ENCODE peak calls at places on chromosomes 7 and 10, in four cellular contexts. Z is HEK293T, I is K562, L is HepG2. W is an unnamed sample.

GRCh38 chr10:71079761-71080380 is 132.5 kb upstream of the UNC5B start:
- DNase-seq in L (no peak), I (no peak), Z (no peak), W (no peak)

GRCh38 chr10:11345224-11346054 is 266.0 kb downstream of the USP6NL start:
- DNase-seq in I (no peak), L (peak), Z (no peak), W (peak)

GRCh38 chr7:129351320-129351719 is 82.9 kb upstream of the STRIP2 start:
- DNase-seq in Z (no peak), I (no peak), L (no peak), W (no peak)

GRCh38 chr7:50205011-50205410 is 99.5 kb upstream of the IKZF1 start:
- DNase-seq in L (no peak), Z (no peak), I (no peak), W (no peak)

GRCh38 chr10:111211756-111212155 is 134.9 kb downstream of the ADRA2A start:
- DNase-seq in Z (no peak), I (no peak), L (no peak), W (no peak)

GRCh38 chr10:34955391-34955790 is 134.8 kb downstream of the CUL2 start:
- DNase-seq in I (no peak), Z (no peak), L (no peak), W (no peak)

GRCh38 chr7:116251675-116252074 is 41.3 kb downstream of the TES start:
- DNase-seq in I (no peak), L (no peak), Z (no peak), W (no peak)

GRCh38 chr10:13859979-13860619 is 273.3 kb downstream of the PRPF18 start:
- DNase-seq in I (no peak), L (no peak), Z (no peak), W (no peak)

GRCh38 chr10:132206806-132207535 is 20.2 kb downstream of the DPYSL4 start:
- DNase-seq in Z (no peak), L (no peak), I (no peak), W (no peak)

GRCh38 chr10:124626759-124627380 is 117.3 kb downstream of the FAM53B start:
- DNase-seq in I (no peak), Z (no peak), L (no peak), W (peak)

GRCh38 chr10:91617073-91617580 is 15.7 kb downstream of the PPP1R3C start:
- DNase-seq in I (no peak), L (no peak), Z (no peak), W (no peak)

GRCh38 chr7:771241-772004 is 44.3 kb upstream of the PRKAR1B start:
- DNase-seq in Z (no peak), L (no peak), I (no peak), W (no peak)

GRCh38 chr10:114874827-114875541 is 53.4 kb downstream of the FHIP2A start:
- DNase-seq in I (no peak), L (peak), Z (peak), W (no peak)

GRCh38 chr7:84985073-84985784 is 201.6 kb downstream of the SEMA3D start:
- DNase-seq in I (no peak), Z (no peak), L (no peak), W (no peak)

GRCh38 chr10:71965623-71966022 is 1.4 kb downstream of the CHST3 start:
- DNase-seq in I (no peak), Z (no peak), L (no peak), W (no peak)

GRCh38 chr10:95264227-95265051 is 26.4 kb downstream of the PDLIM1 start:
- DNase-seq in I (no peak), Z (no peak), L (no peak), W (no peak)

GRCh38 chr7:94431620-94432295 is 37.1 kb downstream of the COL1A2 start:
- DNase-seq in Z (no peak), I (no peak), L (no peak), W (no peak)

GRCh38 chr7:1210321-1210978 is 22.2 kb upstream of the UNCX start:
- DNase-seq in Z (peak), L (no peak), I (no peak), W (no peak)

GRCh38 chr7:42770106-42770505 is 141.8 kb downstream of the C7orf25 start:
- DNase-seq in I (no peak), L (no peak), Z (no peak), W (no peak)

GRCh38 chr10:110355181-110355831 is 50.6 kb upstream of the SMNDC1 start:
- DNase-seq in Z (no peak), I (no peak), L (no peak), W (peak)

GRCh38 chr7:152076324-152076821 is 50.9 kb downstream of the GALNT11 start:
- DNase-seq in L (peak), Z (peak), I (peak), W (no peak)

GRCh38 chr7:133051066-133051465 is 30.8 kb downstream of the CHCHD3 start:
- DNase-seq in L (no peak), Z (peak), I (no peak), W (no peak)

GRCh38 chr10:35331894-35332640 is 4.2 kb upstream of the CCNY start:
- DNase-seq in L (peak), I (no peak), Z (no peak), W (no peak)

GRCh38 chr10:31451766-31452165 is 132.8 kb downstream of the ZEB1 start:
- DNase-seq in Z (no peak), L (no peak), I (no peak), W (no peak)

GRCh38 chr10:119314486-119314885 is 107.1 kb downstream of the GRK5 start:
- DNase-seq in I (no peak), L (no peak), Z (no peak), W (no peak)

GRCh38 chr7:15130666-15131541 is 228.4 kb upstream of the DGKB start:
- DNase-seq in I (no peak), L (no peak), Z (no peak), W (no peak)

GRCh38 chr10:4154317-4154716 is 369.3 kb upstream of the KLF6 start:
- DNase-seq in Z (no peak), I (no peak), L (no peak), W (no peak)

GRCh38 chr7:76089865-76090495 is 42.1 kb downstream of the MDH2 start:
- DNase-seq in I (no peak), Z (no peak), L (no peak), W (peak)

GRCh38 chr7:1883834-1884582 is 213.9 kb downstream of the ELFN1 start:
- DNase-seq in L (no peak), Z (no peak), I (peak), W (no peak)

GRCh38 chr10:35089641-35090161 is 440 bp downstream of the CUL2 start:
- DNase-seq in L (no peak), I (peak), Z (peak), W (no peak)

GRCh38 chr7:158065340-158065739 is 522.3 kb downstream of the PTPRN2 start:
- DNase-seq in I (no peak), Z (no peak), L (no peak), W (no peak)

GRCh38 chr7:7548407-7548806 is 12.7 kb upstream of the COL28A1 start:
- DNase-seq in I (no peak), L (no peak), Z (no peak), W (no peak)

GRCh38 chr10:86671985-86672710 is 3.8 kb downstream of the LDB3 start:
- DNase-seq in L (no peak), I (no peak), Z (no peak), W (no peak)

GRCh38 chr10:44396671-44397191 is 11.8 kb upstream of the CXCL12 start:
- DNase-seq in Z (no peak), I (no peak), L (no peak), W (no peak)

GRCh38 chr7:90453259-90453891 is 16.1 kb upstream of the PTTG1IP2 start:
- DNase-seq in I (no peak), L (no peak), Z (no peak), W (no peak)

GRCh38 chr10:6365384-6365783 is 162.7 kb downstream of the PFKFB3 start:
- DNase-seq in L (peak), I (no peak), Z (no peak), W (no peak)

GRCh38 chr7:92781117-92781720 is 55.2 kb downstream of the CDK6 start:
- DNase-seq in L (peak), I (no peak), Z (no peak), W (no peak)

DNA sequence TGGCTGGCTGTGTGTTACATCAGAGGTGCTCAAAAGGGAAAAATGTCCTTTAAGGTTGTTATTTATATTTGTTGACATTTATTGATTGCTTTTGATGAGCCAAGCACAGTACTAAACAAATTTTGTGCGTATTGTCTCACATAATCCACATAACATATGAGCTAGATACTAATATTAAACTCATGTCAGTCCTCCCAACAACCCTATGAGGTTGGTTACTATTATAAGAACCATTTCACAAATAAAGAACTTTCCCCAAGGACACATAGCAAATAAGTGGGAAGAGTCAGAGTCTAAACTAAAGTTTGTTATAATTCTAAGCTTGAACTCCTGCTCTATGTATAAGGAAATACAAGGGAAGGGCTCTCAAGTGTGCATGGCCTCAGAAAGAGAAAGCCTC is 35.6 kb upstream of the OTUD1 start:
- DNase-seq in I (no peak), L (no peak), Z (no peak), W (no peak)
- TF ChIP-seq TARDBP in I (no peak), L (no peak), Z (no peak), W (no peak)

GRCh38 chr10:33341638-33342037 is 7.2 kb upstream of the NRP1 start:
- DNase-seq in L (no peak), I (no peak), Z (no peak), W (no peak)

GRCh38 chr10:33344676-33345075 is 10.2 kb upstream of the NRP1 start:
- DNase-seq in L (no peak), I (no peak), Z (no peak), W (no peak)

GRCh38 chr10:33347227-33347626 is 12.8 kb upstream of the NRP1 start:
- DNase-seq in I (no peak), Z (no peak), L (no peak), W (no peak)

GRCh38 chr10:33349273-33349672 is 14.8 kb upstream of the NRP1 start:
- DNase-seq in I (no peak), Z (no peak), L (no peak), W (no peak)

DNA sequence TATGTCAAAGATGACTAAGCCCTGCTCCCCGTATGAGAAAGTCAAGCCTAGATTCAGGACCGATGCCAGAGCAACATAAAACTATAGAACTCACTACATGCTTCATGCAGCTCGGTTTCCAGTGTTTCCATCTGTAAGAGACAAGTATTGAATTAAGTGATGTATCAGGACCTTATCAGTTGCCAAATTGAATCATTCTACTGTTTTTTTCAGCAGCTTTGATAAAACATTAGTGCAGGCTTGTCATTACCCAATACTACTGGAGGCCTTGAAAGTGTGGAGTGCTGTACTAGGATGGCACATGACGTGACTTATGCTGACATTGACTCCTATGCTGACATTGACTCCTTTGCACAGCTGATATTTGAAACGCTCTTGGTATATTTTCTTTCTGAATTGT is 10.8 kb upstream of the NRP1 start:
- DNase-seq in I (no peak), L (no peak), Z (no peak), W (no peak)
- TF ChIP-seq TARDBP in I (no peak), L (no peak), Z (no peak), W (no peak)

GRCh38 chr10:65313406-65313805 is 1612.4 kb upstream of the LRRTM3 start:
- DNase-seq in L (no peak), I (no peak), Z (no peak), W (no peak)
- TF ChIP-seq TARDBP in L (no peak), I (no peak), Z (no peak), W (no peak)

DNA sequence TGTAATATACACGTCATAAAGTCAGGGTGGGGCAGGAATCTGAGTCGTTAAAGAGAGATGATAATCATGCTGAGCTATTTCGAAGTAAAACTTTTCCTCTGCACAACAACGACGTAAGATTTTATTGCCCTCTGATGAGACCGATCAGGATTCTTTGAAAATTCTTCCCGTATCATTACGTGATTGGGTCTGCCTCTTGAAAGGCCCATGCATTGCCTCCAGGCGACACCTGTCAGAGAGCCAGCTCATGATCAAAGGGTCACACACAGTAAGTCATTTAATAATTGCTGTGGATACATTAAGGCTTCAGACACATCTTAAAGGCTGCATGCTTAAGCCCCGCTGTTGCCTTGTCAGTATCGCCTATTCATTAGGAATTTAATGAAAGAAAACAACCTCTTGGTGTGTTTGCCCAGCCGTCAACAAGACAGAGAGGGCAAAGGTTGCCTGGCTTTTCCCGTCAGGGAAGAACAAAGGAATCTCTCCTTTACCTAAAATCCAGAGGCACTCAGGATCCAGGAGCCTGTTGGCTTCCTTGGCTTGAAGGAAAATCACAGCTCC is 189.0 kb upstream of the SH2B2 start:
- DNase-seq in L (no peak), Z (no peak), I (no peak), W (no peak)
- TF ChIP-seq TARDBP in L (no peak), Z (no peak), I (no peak), W (no peak)

GRCh38 chr7:18927134-18927533 is 190.3 kb downstream of the TWIST1 start:
- DNase-seq in L (no peak), Z (no peak), I (no peak), W (no peak)
- TF ChIP-seq TARDBP in L (no peak), Z (no peak), I (no peak), W (no peak)

GRCh38 chr7:45069444-45070253 is 19.1 kb downstream of the NACAD start:
- DNase-seq in L (no peak), I (no peak), Z (peak), W (no peak)
- TF ChIP-seq TARDBP in L (no peak), I (no peak), Z (no peak), W (no peak)